ENCODE peak calls at places on chromosomes 11 and 22, in five cellular contexts. J, Q, K, C and W are unnamed samples.

GRCh38 chr11:18277560-18278271 is 11.7 kb downstream of the SAA1 start:
- DNase-seq in J (no peak), K (no peak), Q (no peak), C (no peak), W (no peak)

GRCh38 chr11:20388096-20389055 is 860 bp downstream of the PRMT3 start:
- DNase-seq in Q (no peak), J (peak; percentile 48), C (peak; percentile 58), K (no peak), W (peak; percentile 20)

GRCh38 chr11:17976651-17977050 is 36.2 kb downstream of the SERGEF start:
- DNase-seq in K (no peak), J (no peak), Q (no peak), C (no peak), W (no peak)

GRCh38 chr22:28711341-28711740 is 30.3 kb downstream of the CHEK2 start:
- DNase-seq in Q (no peak), K (no peak), J (no peak), C (no peak), W (no peak)

GRCh38 chr22:32534252-32535215 is 59.9 kb downstream of the FBXO7 start:
- DNase-seq in C (no peak), K (no peak), Q (no peak), J (no peak), W (no peak)

GRCh38 chr11:115657586-115657985 is 153.4 kb upstream of the CADM1 start:
- DNase-seq in C (no peak), K (no peak), J (no peak), Q (no peak), W (no peak)

GRCh38 chr11:76408171-76408965 is 27.2 kb downstream of the GVQW3 start:
- DNase-seq in C (no peak), Q (no peak), K (no peak), J (peak; percentile 45), W (no peak)

GRCh38 chr11:118108513-118108912 is 21.8 kb upstream of the SMIM35 start:
- DNase-seq in C (no peak), J (no peak), Q (no peak), K (no peak), W (no peak)

GRCh38 chr11:27401760-27402316 is 38.8 kb upstream of the CCDC34 start:
- DNase-seq in Q (no peak), J (no peak), K (no peak), C (no peak), W (no peak)

GRCh38 chr11:97683733-97684132 is 1293.9 kb downstream of the JRKL start:
- DNase-seq in C (peak; percentile 10), K (peak; percentile 56), J (no peak), Q (no peak), W (no peak)